ENCODE peak calls at places on chromosomes 16 and 17, in six cellular contexts. B is stimulated activated CD8-positive, alpha-beta memory T cell treated with anti-CD3 and anti-CD28 coated beads, Interleukin-7, amount 100 ng/mL, for 24 hours; P is GM13976; R is Daoy; A is NCI-H187 treated with DMSO at 0.1 percent for 48 hours; U is left lung. N is an unnamed sample.

GRCh38 chr16:3188675-3188924 is 596 bp downstream of the OR1F1 start:
- DNase-seq in B (no peak), P (no peak), R (no peak), A (no peak), U (no peak), N (no peak)

GRCh38 chr17:17590141-17590735 is 1.3 kb downstream of the PEMT start:
- DNase-seq in B (no peak), P (no peak), R (no peak), A (no peak), U (no peak), N (no peak)

GRCh38 chr16:9395958-9396359 is 304.5 kb downstream of the HAPSTR1 start:
- DNase-seq in B (no peak), P (no peak), R (no peak), A (no peak), U (no peak), N (no peak)

GRCh38 chr17:9917131-9917530 is 12.1 kb upstream of the RCVRN start:
- DNase-seq in B (no peak), P (no peak), R (no peak), A (no peak), U (no peak), N (no peak)

GRCh38 chr17:3033741-3034577 is 29.4 kb downstream of the OR1D5 start:
- DNase-seq in B (no peak), P (no peak), R (no peak), A (no peak), U (no peak), N (no peak)

GRCh38 chr17:31130286-31131224 is 35.8 kb downstream of the NF1 start:
- DNase-seq in B (no peak), P (no peak), R (no peak), A (no peak), U (no peak), N (no peak)

GRCh38 chr16:30566531-30566930 is 5.0 kb downstream of the ZNF688 start:
- DNase-seq in B (no peak), P (no peak), R (no peak), A (no peak), U (no peak), N (no peak)

GRCh38 chr16:66923247-66923851 is 2.0 kb downstream of the RRAD start:
- DNase-seq in B (no peak), P (no peak), R (peak; percentile 47), A (no peak), U (no peak), N (no peak)